ENCODE peak calls at places on chromosome 10, in ten cellular contexts. B is dorsolateral prefrontal cortex; K is mucosa of descending colon; Z is tibial nerve; R is activated T-cell treated with anti-CD3 and anti-CD28 coated beads, Interleukin-2, amount 50 U/mL, for 24 hours; P is HFF-Myc; G is AG08396; X is GM12878; L is spleen; N is SK-N-SH. J is an unnamed sample.

GRCh38 chr10:6070647-6071046 is 8.5 kb upstream of the IL2RA start:
- DNase-seq in G (no peak), L (no peak), B (no peak), N (no peak), Z (no peak), X (no peak), P (no peak), R (peak; percentile 78), K (no peak), J (no peak)

GRCh38 chr10:48496831-48497792 is 107.8 kb downstream of the ARHGAP22 start:
- DNase-seq in K (no peak), R (no peak), P (peak; percentile 58), G (peak; percentile 76), L (no peak), Z (no peak), X (no peak), N (no peak), B (no peak), J (no peak)

GRCh38 chr10:26978531-26978930 is 117.8 kb upstream of the ABI1 start:
- DNase-seq in G (no peak), R (no peak), B (no peak), L (no peak), K (no peak), X (no peak), Z (no peak), N (peak; percentile 8), P (no peak), J (no peak)

GRCh38 chr10:14173706-14174594 is 156.8 kb downstream of the FRMD4A start:
- DNase-seq in R (no peak), Z (no peak), X (no peak), B (no peak), N (peak; percentile 65), K (no peak), L (no peak), G (peak; percentile 19), P (no peak), J (no peak)

GRCh38 chr10:77479586-77479985 is 158.0 kb downstream of the KCNMA1 start:
- DNase-seq in L (peak; percentile 35), P (no peak), N (no peak), Z (no peak), G (no peak), R (no peak), X (no peak), B (no peak), K (peak; percentile 24), J (no peak)

GRCh38 chr10:114932225-114932624 is 5.8 kb upstream of the TRUB1 start:
- DNase-seq in K (no peak), N (no peak), L (no peak), X (no peak), Z (no peak), B (no peak), G (no peak), R (no peak), P (no peak), J (no peak)

GRCh38 chr10:46557319-46558140 is 1.1 kb upstream of the GPRIN2 start:
- DNase-seq in R (peak; percentile 30), K (peak; percentile 36), B (peak; percentile 28), N (no peak), X (no peak), P (no peak), L (peak; percentile 80), Z (peak; percentile 4), G (no peak), J (peak; percentile 0)

GRCh38 chr10:14621037-14621436 is 153.7 kb downstream of the FAM107B start:
- DNase-seq in G (no peak), K (no peak), R (no peak), X (no peak), N (no peak), L (no peak), Z (no peak), B (no peak), P (no peak), J (no peak)

GRCh38 chr10:14327535-14327934 is 3.2 kb downstream of the FRMD4A start:
- DNase-seq in B (no peak), R (no peak), Z (no peak), P (peak; percentile 1), G (peak; percentile 19), K (no peak), L (no peak), N (peak; percentile 24), X (no peak), J (no peak)

GRCh38 chr10:13340068-13340467 is 8.0 kb downstream of the SEPHS1 start:
- DNase-seq in L (no peak), R (no peak), K (no peak), X (no peak), P (no peak), N (peak; percentile 62), G (no peak), Z (no peak), B (no peak), J (no peak)

GRCh38 chr10:96999987-97000386 is 167.9 kb downstream of the LCOR start:
- DNase-seq in N (no peak), B (no peak), K (no peak), X (no peak), R (no peak), L (no peak), Z (no peak), P (no peak), G (no peak), J (no peak)

GRCh38 chr10:125004571-125005311 is 62.8 kb downstream of the ZRANB1 start:
- DNase-seq in N (peak; percentile 22), G (no peak), R (peak; percentile 5), L (peak; percentile 54), K (no peak), Z (no peak), P (no peak), B (peak; percentile 28), X (no peak), J (peak; percentile 6)

GRCh38 chr10:111874586-111874985 is 309.0 kb downstream of the GPAM start:
- DNase-seq in Z (no peak), K (no peak), X (no peak), L (no peak), P (no peak), N (no peak), G (no peak), B (no peak), R (no peak), J (no peak)

GRCh38 chr10:132611026-132611910 is 73.7 kb downstream of the INPP5A start:
- DNase-seq in P (no peak), B (no peak), L (no peak), X (no peak), R (peak; percentile 26), Z (no peak), N (no peak), G (no peak), K (no peak), J (no peak)

GRCh38 chr10:44857363-44858016 is 53.6 kb upstream of the TMEM72 start:
- DNase-seq in R (peak; percentile 79), P (peak; percentile 66), N (peak; percentile 85), G (peak; percentile 83), B (peak; percentile 48), L (peak; percentile 87), X (no peak), Z (peak; percentile 59), K (peak; percentile 71), J (peak; percentile 76)

GRCh38 chr10:31431021-31431420 is 112.0 kb downstream of the ZEB1 start:
- DNase-seq in K (no peak), B (no peak), G (no peak), Z (no peak), R (no peak), X (no peak), N (no peak), P (no peak), L (no peak), J (no peak)

GRCh38 chr10:92886334-92886961 is 38.1 kb downstream of the EXOC6 start:
- DNase-seq in G (peak; percentile 4), L (no peak), B (no peak), N (no peak), X (no peak), P (no peak), R (no peak), Z (no peak), K (no peak), J (no peak)

GRCh38 chr10:4931587-4931986 is 31.6 kb upstream of the AKR1C1 start:
- DNase-seq in Z (no peak), R (no peak), X (no peak), L (no peak), N (no peak), B (no peak), K (no peak), P (no peak), G (no peak), J (no peak)

GRCh38 chr10:22821501-22821900 is 106.4 kb upstream of the ARMC3 start:
- DNase-seq in N (no peak), Z (no peak), B (no peak), G (peak; percentile 12), X (no peak), L (no peak), R (no peak), P (peak; percentile 84), K (no peak), J (no peak)

GRCh38 chr10:31320598-31321211 is 1.7 kb downstream of the ZEB1 start:
- DNase-seq in X (no peak), K (peak; percentile 27), R (no peak), B (no peak), P (no peak), G (peak; percentile 32), L (peak; percentile 85), Z (peak; percentile 59), N (peak; percentile 64), J (peak; percentile 29)

GRCh38 chr10:99973190-99973589 is 36.6 kb downstream of the DNMBP start:
- DNase-seq in Z (no peak), N (no peak), K (no peak), P (no peak), B (no peak), L (no peak), X (no peak), G (no peak), R (no peak), J (no peak)

GRCh38 chr10:102660891-102661613 is 16.8 kb downstream of the TRIM8 start:
- DNase-seq in Z (no peak), B (no peak), K (peak; percentile 82), L (peak; percentile 90), G (peak; percentile 79), P (no peak), R (peak; percentile 83), X (no peak), N (peak; percentile 91), J (no peak)

GRCh38 chr10:3754727-3755439 is 30.1 kb downstream of the KLF6 start:
- DNase-seq in N (no peak), P (no peak), X (no peak), Z (no peak), B (no peak), K (no peak), G (peak; percentile 35), R (no peak), L (no peak), J (no peak)

GRCh38 chr10:1291178-1292090 is 235.2 kb downstream of the WDR37 start:
- DNase-seq in L (no peak), X (no peak), R (no peak), N (peak; percentile 61), B (peak; percentile 21), K (no peak), G (no peak), P (no peak), Z (no peak), J (no peak)